ENCODE peak calls at places on chromosomes 3 and 15, in seven cellular contexts. P is PC-9, Q is HCT116, X is GM23248, F is hepatocyte, K is fibroblast of lung, G is mammary epithelial cell. Y is an unnamed sample.

GRCh38 chr3:152100491-152101086 is 168.1 kb upstream of the MBNL1 start:
- DNase-seq in Q (no peak), F (peak; percentile 27), K (no peak), P (peak; percentile 35), X (peak; percentile 11), G (no peak), Y (no peak)

GRCh38 chr3:190538288-190538687 is 24.4 kb downstream of the IL1RAP start:
- DNase-seq in X (no peak), P (no peak), K (no peak), F (no peak), Q (no peak), G (no peak), Y (no peak)

GRCh38 chr3:49869525-49870126 is at the start of gene CAMKV:
- DNase-seq in Q (no peak), F (peak; percentile 44), G (no peak), X (peak; percentile 24), P (no peak), K (no peak), Y (no peak)

GRCh38 chr3:23728651-23729117 is 77.1 kb upstream of the UBE2E1 start:
- DNase-seq in G (no peak), X (no peak), P (peak; percentile 86), K (no peak), F (peak; percentile 43), Q (no peak), Y (peak; percentile 42)

GRCh38 chr15:71792521-71792920 is 17.8 kb upstream of the NR2E3 start:
- DNase-seq in P (peak; percentile 82), F (no peak), K (peak; percentile 64), X (peak; percentile 90), G (peak; percentile 84), Q (no peak), Y (peak; percentile 83)

GRCh38 chr15:34436956-34437442 is 609 bp downstream of the GOLGA8A start:
- DNase-seq in Q (no peak), F (peak; percentile 65), G (peak; percentile 26), P (no peak), X (peak; percentile 69), K (peak; percentile 34), Y (peak; percentile 24)

GRCh38 chr15:69861331-69862171 is 236.2 kb downstream of the TLE3 start:
- DNase-seq in G (peak; percentile 35), X (no peak), Q (no peak), F (peak; percentile 20), P (no peak), K (no peak), Y (no peak)

GRCh38 chr15:43150171-43150929 is 17.0 kb downstream of the TMEM62 start:
- DNase-seq in K (peak; percentile 86), Q (no peak), P (peak; percentile 79), G (peak; percentile 100), X (peak; percentile 98), F (no peak), Y (peak; percentile 98)

GRCh38 chr3:71252466-71252865 is 331.1 kb downstream of the FOXP1 start:
- DNase-seq in K (no peak), P (no peak), F (no peak), Q (no peak), X (no peak), G (no peak), Y (peak; percentile 13)

GRCh38 chr15:68732451-68732850 is 88.2 kb downstream of the ANP32A start:
- DNase-seq in P (no peak), F (no peak), G (no peak), Q (no peak), K (no peak), X (no peak), Y (no peak)

GRCh38 chr3:126473292-126474168 is 2.2 kb downstream of the ZXDC start:
- DNase-seq in K (no peak), Q (no peak), P (no peak), F (no peak), G (no peak), X (no peak), Y (no peak)

GRCh38 chr3:12966847-12967750 is 106.1 kb downstream of the IQSEC1 start:
- DNase-seq in F (peak; percentile 34), G (peak; percentile 27), Q (no peak), K (peak; percentile 18), X (peak; percentile 59), P (no peak), Y (no peak)

GRCh38 chr3:67657192-67657591 is 2.8 kb upstream of the SUCLG2 start:
- DNase-seq in X (no peak), F (no peak), P (no peak), K (no peak), G (no peak), Q (no peak), Y (no peak)

GRCh38 chr3:67656614-67657013 is 2.2 kb upstream of the SUCLG2 start:
- DNase-seq in G (no peak), Q (no peak), P (no peak), K (no peak), F (no peak), X (no peak), Y (no peak)

GRCh38 chr3:67654099-67654831 is at the start of gene SUCLG2:
- DNase-seq in Q (peak; percentile 39), F (peak; percentile 94), P (peak; percentile 60), G (peak; percentile 77), K (peak; percentile 85), X (peak; percentile 95), Y (peak; percentile 70)

GRCh38 chr3:67654832-67655152 is 380 bp upstream of the SUCLG2 start:
- DNase-seq in K (no peak), G (no peak), X (no peak), P (no peak), F (no peak), Q (no peak), Y (no peak)

GRCh38 chr3:67655364-67656121 is 1.1 kb upstream of the SUCLG2 start:
- DNase-seq in X (peak; percentile 16), G (no peak), F (no peak), Q (no peak), K (no peak), P (no peak), Y (no peak)
- H3K27ac ChIP-seq in X (peak overlapping the region; percentile 91), G (no peak overlapping the region), F (peak overlapping the region; percentile 99), Q (no peak overlapping the region), K (no peak overlapping the region), P (no peak overlapping the region), Y (no peak overlapping the region)

GRCh38 chr3:141231923-141232861 is 567 bp downstream of the PXYLP1 start:
- DNase-seq in X (peak; percentile 45), P (peak; percentile 49), G (peak; percentile 45), F (peak; percentile 68), K (no peak), Q (no peak), Y (no peak)

GRCh38 chr3:141229132-141229531 is 2.5 kb upstream of the PXYLP1 start:
- DNase-seq in K (no peak), F (no peak), X (no peak), Q (no peak), P (no peak), G (no peak), Y (no peak)

GRCh38 chr3:141233457-141234161 is 2.0 kb downstream of the PXYLP1 start:
- DNase-seq in P (no peak), G (no peak), F (no peak), X (no peak), K (no peak), Q (no peak), Y (no peak)

GRCh38 chr3:141230293-141230692 is 1.3 kb upstream of the PXYLP1 start:
- DNase-seq in X (no peak), F (no peak), Q (no peak), K (no peak), G (no peak), P (no peak), Y (no peak)

GRCh38 chr3:141231101-141231922 is at the start of gene PXYLP1:
- DNase-seq in P (peak; percentile 71), X (peak; percentile 97), F (peak; percentile 96), G (peak; percentile 78), K (peak; percentile 89), Q (peak; percentile 36), Y (peak; percentile 73)
- TF ChIP-seq EZH2 in P (no peak), X (no peak), F (no peak), G (no peak), K (no peak), Q (no peak), Y (no peak)

GRCh38 chr3:188947401-188947982 is 224.3 kb upstream of the TPRG1 start:
- DNase-seq in K (peak; percentile 87), P (peak; percentile 80), G (peak; percentile 85), F (peak; percentile 93), X (peak; percentile 89), Q (peak; percentile 73), Y (peak; percentile 73)

GRCh38 chr3:188948658-188949400 is 222.9 kb upstream of the TPRG1 start:
- DNase-seq in P (peak; percentile 84), G (peak; percentile 88), Q (peak; percentile 67), X (peak; percentile 95), K (peak; percentile 99), F (peak; percentile 67), Y (peak; percentile 99)

GRCh38 chr3:188946351-188946750 is 225.4 kb upstream of the TPRG1 start:
- DNase-seq in G (no peak), F (no peak), K (no peak), X (no peak), P (no peak), Q (no peak), Y (no peak)

GRCh38 chr3:188947983-188948657 is 223.7 kb upstream of the TPRG1 start:
- DNase-seq in K (peak; percentile 100), F (peak; percentile 93), G (peak; percentile 79), Q (peak; percentile 84), X (peak; percentile 93), P (peak; percentile 88), Y (peak; percentile 95)

GRCh38 chr3:188946837-188947236 is 224.9 kb upstream of the TPRG1 start:
- DNase-seq in G (no peak), F (peak; percentile 13), Q (no peak), P (no peak), X (peak; percentile 65), K (no peak), Y (peak; percentile 16)
- H3K27ac ChIP-seq in G (peak overlapping the region; percentile 57), F (peak overlapping the region; percentile 97), Q (peak overlapping the region; percentile 87), P (no peak overlapping the region), X (peak overlapping the region; percentile 86), K (no peak overlapping the region), Y (peak overlapping the region; percentile 90)

GRCh38 chr3:53495518-53496501 is 1.4 kb downstream of the CACNA1D start:
- DNase-seq in X (no peak), G (no peak), Q (no peak), P (no peak), K (no peak), F (peak; percentile 42), Y (no peak)

GRCh38 chr3:53496984-53497383 is 2.6 kb downstream of the CACNA1D start:
- DNase-seq in G (no peak), K (no peak), F (no peak), Q (no peak), X (no peak), P (no peak), Y (no peak)

GRCh38 chr3:53493618-53493996 is 804 bp upstream of the CACNA1D start:
- DNase-seq in X (no peak), F (no peak), K (no peak), P (no peak), G (no peak), Q (no peak), Y (no peak)

GRCh38 chr3:53493997-53494791 is at the start of gene CACNA1D:
- DNase-seq in F (peak; percentile 87), P (no peak), G (peak; percentile 31), Q (peak; percentile 23), X (peak; percentile 42), K (no peak), Y (no peak)

DNA sequence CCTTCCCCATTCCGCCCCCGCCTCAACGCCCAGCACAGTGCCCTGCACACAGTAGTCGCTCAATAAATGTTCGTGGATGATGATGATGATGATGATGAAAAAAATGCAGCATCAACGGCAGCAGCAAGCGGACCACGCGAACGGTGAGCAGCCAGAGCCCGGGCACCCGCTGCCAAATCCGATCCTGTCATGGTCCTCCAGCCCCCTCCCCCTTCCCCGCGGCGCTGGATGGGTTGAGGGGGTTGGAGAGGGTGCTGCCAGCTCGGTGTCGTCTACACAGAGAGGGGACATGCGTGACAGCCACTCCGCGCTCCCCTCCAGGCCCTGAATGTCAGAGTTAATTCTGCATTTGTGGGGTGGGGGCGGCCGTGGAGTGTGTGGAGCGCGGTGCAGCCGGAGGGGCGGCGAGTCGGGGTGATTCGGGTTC is 693 bp downstream of the CACNA1D start:
- DNase-seq in G (no peak), Q (no peak), F (no peak), P (no peak), K (no peak), X (no peak), Y (no peak)
- TF ChIP-seq EZH2 in G (peak; percentile 91), Q (no peak), F (no peak), P (no peak), K (peak; percentile 98), X (peak; percentile 84), Y (no peak)